ENCODE peak calls at places on chromosomes 16 and 17, in five cellular contexts. L, D, P, U and R are unnamed samples.

GRCh38 chr16:59463776-59464175 is 729.7 kb upstream of the GOT2 start:
- DNase-seq in L (no peak), D (no peak), P (no peak), U (no peak), R (no peak)

GRCh38 chr17:40129498-40129897 is 7.7 kb downstream of the MSL1 start:
- DNase-seq in L (no peak), D (no peak), P (no peak), U (no peak), R (no peak)

GRCh38 chr16:85798901-85799496 is 345 bp downstream of the EMC8 start:
- DNase-seq in L (peak; percentile 25), D (peak; percentile 24), P (no peak), U (peak; percentile 43), R (peak; percentile 81)

GRCh38 chr17:34420254-34420766 is 57.3 kb upstream of the CCL1 start:
- DNase-seq in L (peak; percentile 67), D (peak; percentile 67), P (peak; percentile 85), U (peak; percentile 63), R (peak; percentile 82)

GRCh38 chr16:76741623-76742022 is 449.4 kb upstream of the MON1B start:
- DNase-seq in L (no peak), D (no peak), P (no peak), U (no peak), R (no peak)

GRCh38 chr17:51610155-51610554 is 349.8 kb downstream of the UTP18 start:
- DNase-seq in L (no peak), D (no peak), P (no peak), U (no peak), R (no peak)

GRCh38 chr16:53714080-53715050 is 10.4 kb downstream of the FTO start:
- DNase-seq in L (peak; percentile 33), D (no peak), P (no peak), U (no peak), R (no peak)

GRCh38 chr16:84795338-84796053 is 24.3 kb upstream of the CRISPLD2 start:
- DNase-seq in L (peak; percentile 82), D (peak; percentile 66), P (peak; percentile 75), U (peak; percentile 92), R (no peak)

GRCh38 chr16:17748005-17748719 is 277.4 kb upstream of the XYLT1 start:
- DNase-seq in L (no peak), D (no peak), P (no peak), U (no peak), R (no peak)

GRCh38 chr17:65278050-65278819 is 141.1 kb downstream of the RGS9 start:
- DNase-seq in L (peak; percentile 28), D (peak; percentile 72), P (peak; percentile 70), U (no peak), R (no peak)

GRCh38 chr17:67421869-67422273 is 44.8 kb downstream of the PITPNC1 start:
- DNase-seq in L (peak; percentile 59), D (peak; percentile 43), P (peak; percentile 77), U (no peak), R (no peak)

GRCh38 chr16:49482690-49483089 is 109.1 kb downstream of the C16orf78 start:
- DNase-seq in L (no peak), D (peak; percentile 1), P (peak; percentile 30), U (peak; percentile 20), R (no peak)

GRCh38 chr17:69030145-69030544 is 30.6 kb downstream of the ABCA9 start:
- DNase-seq in L (no peak), D (no peak), P (no peak), U (no peak), R (peak; percentile 2)

GRCh38 chr17:36133629-36134259 is 30.1 kb downstream of the CCL4 start:
- DNase-seq in L (peak; percentile 33), D (peak; percentile 34), P (no peak), U (no peak), R (no peak)

GRCh38 chr17:69760562-69760961 is 314.5 kb upstream of the KCNJ16 start:
- DNase-seq in L (no peak), D (no peak), P (no peak), U (no peak), R (no peak)

GRCh38 chr16:70746708-70747424 is 54.1 kb downstream of the VAC14 start:
- DNase-seq in L (peak; percentile 86), D (peak; percentile 82), P (peak; percentile 86), U (peak; percentile 68), R (peak; percentile 40)

GRCh38 chr17:63138713-63139112 is 172.7 kb downstream of the TANC2 start:
- DNase-seq in L (no peak), D (no peak), P (no peak), U (no peak), R (no peak)

GRCh38 chr16:6835516-6835915 is 497.1 kb upstream of the RBFOX1 start:
- DNase-seq in L (no peak), D (no peak), P (no peak), U (no peak), R (no peak)

GRCh38 chr17:12342161-12342560 is 321.5 kb downstream of the MAP2K4 start:
- DNase-seq in L (no peak), D (no peak), P (no peak), U (no peak), R (no peak)

GRCh38 chr17:66942453-66943264 is 21.8 kb upstream of the CACNG4 start:
- DNase-seq in L (no peak), D (no peak), P (no peak), U (no peak), R (no peak)

GRCh38 chr17:63675607-63676539 is 24.1 kb downstream of the LIMD2 start:
- DNase-seq in L (peak; percentile 95), D (peak; percentile 86), P (peak; percentile 89), U (peak; percentile 81), R (peak; percentile 84)

GRCh38 chr16:4691666-4692412 is 1.5 kb upstream of the NUDT16L1 start:
- DNase-seq in L (no peak), D (no peak), P (no peak), U (no peak), R (no peak)
- TF ChIP-seq POLR2A in L (no peak), D (no peak), P (no peak), U (no peak), R (no peak)

GRCh38 chr17:4709794-4710692 is at the start of gene ARRB2:
- DNase-seq in L (peak; percentile 99), D (peak; percentile 97), P (peak; percentile 99), U (peak; percentile 99), R (peak; percentile 99)
- TF ChIP-seq POLR2A in L (peak; percentile 62), D (peak; percentile 52), P (no peak), U (no peak), R (peak; percentile 33)

DNA sequence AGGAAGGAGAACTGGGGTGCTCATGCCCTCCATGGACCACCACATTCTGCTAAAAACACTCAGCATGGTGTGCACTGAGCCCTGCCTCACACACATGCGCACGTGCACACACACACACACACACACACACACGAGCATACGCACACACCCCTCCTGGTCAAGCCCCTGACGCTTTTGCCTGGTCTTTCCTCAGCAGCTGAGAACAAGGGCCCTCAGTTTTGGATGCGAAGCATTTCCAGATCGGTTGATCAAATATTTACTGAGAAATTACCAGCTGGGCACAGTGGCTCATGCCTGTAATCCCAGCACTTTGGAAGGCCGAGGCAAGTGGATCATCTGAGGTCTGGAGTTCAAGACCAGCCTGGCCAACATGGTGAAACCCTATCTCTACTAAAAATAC is 20.1 kb upstream of the RAI1 start:
- DNase-seq in L (no peak), D (no peak), P (no peak), U (no peak), R (no peak)
- TF ChIP-seq POLR2A in L (no peak), D (no peak), P (no peak), U (no peak), R (no peak)

DNA sequence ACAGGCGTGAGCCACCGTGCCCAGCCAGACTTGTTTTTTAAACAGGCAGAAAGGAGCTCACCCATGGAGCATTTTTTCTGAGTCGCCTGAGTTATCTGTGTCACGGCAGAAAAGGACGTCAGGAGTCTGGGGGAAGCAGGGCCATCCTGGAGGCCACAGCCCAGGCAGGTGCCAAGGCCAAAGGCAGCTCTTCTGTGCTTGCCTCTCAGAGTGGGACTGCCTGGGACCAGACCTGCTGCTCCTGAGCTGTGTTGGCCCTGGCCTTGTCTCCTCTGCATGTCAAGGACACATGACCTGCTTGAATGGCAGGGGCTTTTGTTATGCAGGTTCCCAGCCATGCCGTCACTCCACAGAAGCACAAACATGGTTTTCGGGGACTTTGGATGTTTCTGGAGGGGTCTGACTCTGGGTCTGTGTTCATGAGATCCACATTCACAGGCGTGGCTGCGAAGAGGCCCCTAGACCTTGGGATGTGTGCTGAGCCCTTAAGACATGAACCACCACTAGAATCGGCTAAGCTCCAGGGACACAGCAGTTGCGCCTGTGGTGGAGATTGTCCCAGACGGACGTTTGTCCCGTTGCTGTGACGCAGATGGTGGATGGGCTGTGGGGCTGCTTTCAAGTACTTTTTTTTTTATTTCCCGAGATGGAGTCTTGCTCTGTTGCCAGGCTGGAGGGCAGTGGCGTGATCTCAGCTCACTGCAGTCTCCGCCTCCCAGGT is 33.8 kb downstream of the FOXK2 start:
- DNase-seq in L (peak; percentile 84), D (no peak), P (no peak), U (no peak), R (no peak)
- TF ChIP-seq POLR2A in L (no peak), D (no peak), P (no peak), U (no peak), R (no peak)

GRCh38 chr17:42389135-42389417 is 834 bp upstream of the STAT3 start:
- DNase-seq in L (no peak), D (no peak), P (no peak), U (no peak), R (no peak)
- TF ChIP-seq POLR2A in L (no peak), D (no peak), P (no peak), U (no peak), R (no peak)

GRCh38 chr16:56651586-56651985 is at the start of gene MT1B:
- DNase-seq in L (no peak), D (no peak), P (no peak), U (no peak), R (no peak)
- TF ChIP-seq POLR2A in L (no peak), D (no peak), P (no peak), U (no peak), R (no peak)

DNA sequence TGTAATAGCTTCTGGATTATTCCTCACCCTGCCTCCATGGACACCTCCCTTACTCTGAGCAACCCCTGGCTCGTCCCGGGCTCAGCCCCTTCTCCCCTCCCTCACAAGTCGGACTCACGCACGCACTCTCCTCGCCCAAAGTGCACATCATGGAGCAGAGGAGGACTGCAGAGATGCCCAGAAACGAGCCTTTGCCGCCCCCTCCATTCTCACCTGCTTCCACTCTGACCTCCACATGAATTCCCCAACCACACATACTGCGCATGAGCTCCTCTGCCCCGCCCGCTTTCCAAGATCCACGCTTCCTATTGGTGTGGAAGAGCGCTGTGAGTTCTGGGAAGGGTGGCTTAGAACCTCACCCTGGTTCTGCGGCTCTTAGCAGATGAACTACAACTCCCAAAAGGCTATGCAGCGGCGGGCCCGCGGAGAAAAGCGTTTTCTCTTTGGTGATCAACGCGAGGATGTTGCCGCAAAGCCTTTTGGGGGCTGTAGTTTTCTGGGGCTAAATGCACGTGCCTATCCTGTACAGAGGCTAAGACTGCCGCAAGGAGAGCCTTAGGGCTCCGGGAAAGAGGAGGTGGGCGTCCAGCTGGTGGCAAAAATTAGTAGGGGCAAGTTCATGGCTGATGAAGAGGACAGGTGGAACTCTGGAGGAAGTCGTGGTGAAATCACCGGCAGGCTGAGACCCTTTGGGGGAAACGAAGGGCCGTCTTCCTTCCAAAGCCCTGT is at the start of gene PHB1:
- DNase-seq in L (peak; percentile 97), D (peak; percentile 97), P (peak; percentile 98), U (peak; percentile 93), R (peak; percentile 97)
- TF ChIP-seq POLR2A in L (peak; percentile 40), D (peak; percentile 78), P (no peak), U (no peak), R (peak; percentile 56)